ENCODE peak calls at places on chromosomes 5 and 9, in ten cellular contexts. N, L, Q, T, Z, V, X, O, K and S are unnamed samples.
A peak's percentile ranks its signal among the peaks of the same experiment; 100 is the strongest.

GRCh38 chr5:108762660-108763059 is 15.0 kb downstream of the FER start:
- DNase-seq in Q (no peak), N (no peak), X (no peak), K (no peak), Z (no peak), T (no peak), V (no peak), L (no peak), O (no peak), S (no peak)

GRCh38 chr9:93950619-93951601 is 4.2 kb downstream of the BARX1 start:
- DNase-seq in L (no peak), Q (no peak), V (no peak), Z (no peak), O (no peak), K (no peak), N (no peak), X (no peak), T (no peak), S (peak; percentile 61)

GRCh38 chr5:78546597-78546996 is 102.0 kb downstream of the LHFPL2 start:
- DNase-seq in L (no peak), N (no peak), K (no peak), T (no peak), Z (no peak), X (no peak), O (no peak), V (no peak), Q (no peak), S (no peak)

GRCh38 chr9:81052846-81053245 is 636.5 kb downstream of the TLE1 start:
- DNase-seq in V (no peak), N (no peak), T (no peak), Z (no peak), K (no peak), Q (no peak), O (no peak), X (no peak), L (no peak), S (no peak)

GRCh38 chr5:126973193-126973592 is 57.2 kb downstream of the MARCHF3 start:
- DNase-seq in L (no peak), Q (no peak), K (no peak), X (no peak), T (no peak), V (no peak), Z (no peak), N (no peak), O (no peak), S (no peak)

GRCh38 chr9:82342046-82342445 is 353.5 kb downstream of the SPATA31D1 start:
- DNase-seq in Z (no peak), V (no peak), X (no peak), Q (no peak), L (no peak), T (no peak), N (no peak), O (no peak), K (no peak), S (no peak)

GRCh38 chr9:93958875-93959682 is 3.9 kb upstream of the BARX1 start:
- DNase-seq in N (no peak), X (no peak), Q (peak; percentile 43), O (no peak), V (no peak), L (no peak), Z (no peak), K (no peak), T (peak; percentile 44), S (no peak)

GRCh38 chr5:31962321-31962720 is 211.8 kb downstream of the GOLPH3 start:
- DNase-seq in T (no peak), Z (no peak), K (no peak), V (no peak), O (no peak), N (no peak), L (no peak), X (no peak), Q (no peak), S (peak; percentile 14)

GRCh38 chr9:133677126-133678010 is 41.2 kb downstream of the DBH start:
- DNase-seq in Z (no peak), X (no peak), K (peak; percentile 83), O (no peak), L (no peak), V (no peak), T (no peak), Q (peak; percentile 69), N (no peak), S (no peak)

GRCh38 chr9:124480621-124480981 is 26.6 kb downstream of the NR5A1 start:
- DNase-seq in O (no peak), T (no peak), N (no peak), X (no peak), K (no peak), Z (no peak), L (no peak), V (no peak), Q (no peak), S (no peak)

GRCh38 chr9:97627624-97628023 is 5.5 kb downstream of the TSTD2 start:
- DNase-seq in N (no peak), V (no peak), Q (no peak), L (no peak), T (no peak), K (no peak), Z (no peak), O (no peak), X (no peak), S (no peak)

GRCh38 chr5:71563161-71563560 is 24.0 kb upstream of the MCCC2 start:
- DNase-seq in X (no peak), T (no peak), N (no peak), L (no peak), Q (no peak), Z (no peak), K (no peak), O (no peak), V (no peak), S (no peak)

GRCh38 chr5:132753135-132753987 is 6.1 kb downstream of the CCNI2 start:
- DNase-seq in O (no peak), Z (no peak), K (no peak), N (no peak), Q (peak; percentile 46), L (no peak), V (no peak), X (peak; percentile 83), T (no peak), S (peak; percentile 90)

GRCh38 chr9:136244776-136245193 is 827 bp downstream of the QSOX2 start:
- DNase-seq in Q (no peak), L (no peak), X (no peak), K (no peak), Z (no peak), T (no peak), N (no peak), V (no peak), O (no peak), S (no peak)

GRCh38 chr9:127555830-127556820 is 56.0 kb upstream of the STXBP1 start:
- DNase-seq in N (no peak), Z (peak; percentile 51), K (peak; percentile 34), X (no peak), T (no peak), Q (peak; percentile 88), V (peak; percentile 92), L (no peak), O (peak; percentile 61), S (peak; percentile 93)

GRCh38 chr5:151150484-151151262 is 6.9 kb downstream of the ANXA6 start:
- DNase-seq in Z (peak; percentile 49), L (no peak), X (no peak), O (no peak), K (peak; percentile 83), Q (peak; percentile 86), N (peak; percentile 30), T (no peak), V (no peak), S (peak; percentile 65)

GRCh38 chr5:5105531-5105930 is 34.6 kb upstream of the ADAMTS16 start:
- DNase-seq in L (no peak), N (no peak), V (peak; percentile 1), O (no peak), K (no peak), Q (no peak), X (no peak), Z (no peak), T (no peak), S (no peak)

GRCh38 chr9:79686381-79687130 is 114.8 kb downstream of the TLE4 start:
- DNase-seq in N (no peak), L (no peak), O (peak; percentile 42), X (no peak), K (no peak), Z (no peak), Q (no peak), T (no peak), V (no peak), S (no peak)

GRCh38 chr5:156670615-156671014 is 179.5 kb upstream of the PPP1R2B start:
- DNase-seq in X (no peak), N (no peak), V (no peak), L (no peak), K (no peak), Q (no peak), T (no peak), Z (no peak), O (no peak), S (no peak)

GRCh38 chr5:14851067-14851422 is 20.5 kb downstream of the ANKH start:
- DNase-seq in O (no peak), T (no peak), L (no peak), Z (no peak), V (no peak), N (no peak), K (no peak), X (no peak), Q (no peak), S (no peak)

GRCh38 chr9:100933656-100934055 is 94.9 kb upstream of the PLPPR1 start:
- DNase-seq in Q (no peak), X (no peak), K (no peak), T (no peak), Z (no peak), V (peak; percentile 21), N (no peak), O (no peak), L (no peak), S (no peak)

GRCh38 chr9:37852222-37852621 is 51.6 kb downstream of the DCAF10 start:
- DNase-seq in K (no peak), Q (no peak), V (no peak), O (no peak), T (no peak), L (no peak), N (no peak), Z (no peak), X (no peak), S (no peak)

GRCh38 chr5:43648499-43649124 is 45.6 kb downstream of the NNT start:
- DNase-seq in K (no peak), L (no peak), X (no peak), Z (no peak), N (no peak), Q (no peak), T (no peak), O (no peak), V (no peak), S (no peak)

GRCh38 chr5:60578295-60578694 is 121.7 kb downstream of the DEPDC1B start:
- DNase-seq in Q (no peak), K (no peak), Z (no peak), N (no peak), T (no peak), O (no peak), X (no peak), V (no peak), L (no peak), S (no peak)

GRCh38 chr9:80197661-80198060 is 625.9 kb downstream of the TLE4 start:
- DNase-seq in O (no peak), N (no peak), T (no peak), V (no peak), K (no peak), Q (no peak), L (no peak), Z (no peak), X (no peak), S (no peak)

GRCh38 chr9:35518212-35518917 is 28.5 kb downstream of the RUSC2 start:
- DNase-seq in Q (no peak), X (no peak), N (no peak), O (peak; percentile 82), L (no peak), V (peak; percentile 97), Z (no peak), T (no peak), K (no peak), S (peak; percentile 89)

GRCh38 chr9:133106511-133107244 is 14.4 kb downstream of the RALGDS start:
- DNase-seq in O (no peak), Z (no peak), N (no peak), K (no peak), V (no peak), T (no peak), Q (peak; percentile 45), L (no peak), X (no peak), S (no peak)